ENCODE peak calls at places on chromosomes 2 and 18, in five cellular contexts. D is NB4, R is GDM1, S is NCI-H2029, J is NCI-H2081. C is an unnamed sample.

GRCh38 chr18:23136326-23137092 is 1.2 kb downstream of the CABLES1 start:
- DNase-seq in R (no peak), D (peak), J (no peak), S (no peak), C (peak)

GRCh38 chr2:236661064-236661761 is 91.6 kb downstream of the ACKR3 start:
- DNase-seq in J (no peak), D (no peak), S (no peak), R (no peak), C (peak)

GRCh38 chr18:63198868-63199742 is 120.5 kb downstream of the BCL2 start:
- DNase-seq in R (no peak), S (no peak), D (no peak), J (no peak), C (no peak)

GRCh38 chr18:78576967-78577366 is 402.7 kb upstream of the SALL3 start:
- DNase-seq in R (no peak), S (no peak), J (no peak), D (no peak), C (no peak)

GRCh38 chr2:160363961-160364733 is 129.5 kb downstream of the RBMS1 start:
- DNase-seq in J (no peak), S (no peak), R (no peak), D (no peak), C (no peak)

GRCh38 chr2:66111706-66112105 is 323.2 kb upstream of the MEIS1 start:
- DNase-seq in R (no peak), S (no peak), D (no peak), J (no peak), C (no peak)

GRCh38 chr2:12606472-12607000 is 110.2 kb upstream of the TRIB2 start:
- DNase-seq in R (no peak), J (no peak), S (no peak), D (peak), C (no peak)

GRCh38 chr18:3827236-3827635 is 377.3 kb downstream of the TGIF1 start:
- DNase-seq in R (no peak), J (no peak), D (no peak), S (no peak), C (no peak)

GRCh38 chr2:50694798-50695197 is 337.1 kb downstream of the NRXN1 start:
- DNase-seq in J (no peak), D (no peak), S (no peak), R (no peak), C (no peak)

GRCh38 chr2:36270758-36271157 is 84.8 kb upstream of the CRIM1 start:
- DNase-seq in R (no peak), D (no peak), S (no peak), J (no peak), C (no peak)

GRCh38 chr2:234446404-234447076 is 50.3 kb downstream of the ARL4C start:
- DNase-seq in R (peak), J (no peak), S (no peak), D (peak), C (no peak)

GRCh38 chr2:62396880-62397279 is 109.1 kb downstream of the TMEM17 start:
- DNase-seq in J (no peak), S (no peak), R (no peak), D (no peak), C (no peak)

GRCh38 chr2:25700221-25700660 is 26.9 kb upstream of the DTNB start:
- DNase-seq in D (peak), S (peak), R (no peak), J (peak), C (no peak)

GRCh38 chr2:83069724-83070123 is 1389.4 kb downstream of the SUCLG1 start:
- DNase-seq in J (no peak), R (no peak), D (no peak), S (peak), C (no peak)

GRCh38 chr2:145751634-145752033 is 1231.7 kb upstream of the ZEB2 start:
- DNase-seq in D (peak), S (no peak), J (no peak), R (peak), C (no peak)

GRCh38 chr2:199468561-199469513 is 11.1 kb upstream of the SATB2 start:
- DNase-seq in R (no peak), D (no peak), S (no peak), J (no peak), C (no peak)

GRCh38 chr2:218406949-218407703 is 7.5 kb downstream of the CTDSP1 start:
- DNase-seq in J (no peak), R (peak), D (peak), S (peak), C (peak)

GRCh38 chr2:26694001-26694400 is 1.5 kb downstream of the KCNK3 start:
- DNase-seq in S (no peak), D (no peak), J (no peak), R (no peak), C (no peak)

GRCh38 chr2:143819190-143819735 is 690.0 kb downstream of the ARHGAP15 start:
- DNase-seq in R (peak), J (no peak), D (peak), S (no peak), C (no peak)